ENCODE peak calls at places on chromosomes 12 and 14, in four cellular contexts. One of them, this sample, is unnamed.

GRCh38 chr14:57025456-57025855 is 215.2 kb upstream of the OTX2 start:
- DNase-seq in NCI-H82: no peak
- DNase-seq in GM04503: no peak
- DNase-seq in upper lobe of right lung: no peak
- DNase-seq in this sample: no peak

GRCh38 chr14:93775744-93776143 is 12.5 kb downstream of the PRIMA1 start:
- DNase-seq in NCI-H82: no peak
- DNase-seq in GM04503: no peak
- DNase-seq in upper lobe of right lung: no peak
- DNase-seq in this sample: no peak

GRCh38 chr14:78595797-78596196 is 425.6 kb downstream of the NRXN3 start:
- DNase-seq in NCI-H82: peak
- DNase-seq in GM04503: no peak
- DNase-seq in upper lobe of right lung: no peak
- DNase-seq in this sample: no peak

GRCh38 chr12:95413576-95413975 is 60.4 kb upstream of the METAP2 start:
- DNase-seq in NCI-H82: no peak
- DNase-seq in GM04503: no peak
- DNase-seq in upper lobe of right lung: no peak
- DNase-seq in this sample: no peak

GRCh38 chr12:1595026-1595561 is 713 bp upstream of the FBXL14 start:
- DNase-seq in NCI-H82: no peak
- DNase-seq in GM04503: no peak
- DNase-seq in upper lobe of right lung: no peak
- DNase-seq in this sample: no peak

GRCh38 chr12:3149505-3150307 is 72.5 kb downstream of the TSPAN9 start:
- DNase-seq in NCI-H82: no peak
- DNase-seq in GM04503: no peak
- DNase-seq in upper lobe of right lung: peak
- DNase-seq in this sample: peak

GRCh38 chr14:75399819-75400678 is 27.8 kb upstream of the JDP2 start:
- DNase-seq in NCI-H82: peak
- DNase-seq in GM04503: no peak
- DNase-seq in upper lobe of right lung: peak
- DNase-seq in this sample: peak

GRCh38 chr12:47981496-47982260 is 18.3 kb downstream of the TMEM106C start:
- DNase-seq in NCI-H82: no peak
- DNase-seq in GM04503: no peak
- DNase-seq in upper lobe of right lung: no peak
- DNase-seq in this sample: peak

GRCh38 chr12:81084848-81085350 is 7.0 kb downstream of the ACSS3 start:
- DNase-seq in NCI-H82: no peak
- DNase-seq in GM04503: no peak
- DNase-seq in upper lobe of right lung: no peak
- DNase-seq in this sample: no peak

GRCh38 chr14:76773188-76773885 is 12.1 kb downstream of the VASH1 start:
- DNase-seq in NCI-H82: no peak
- DNase-seq in GM04503: peak
- DNase-seq in upper lobe of right lung: peak
- DNase-seq in this sample: peak

GRCh38 chr12:56590237-56590830 is 39.8 kb downstream of the BAZ2A start:
- DNase-seq in NCI-H82: peak
- DNase-seq in GM04503: no peak
- DNase-seq in upper lobe of right lung: no peak
- DNase-seq in this sample: peak

GRCh38 chr14:104217486-104218360 is 79.3 kb downstream of the KIF26A start:
- DNase-seq in NCI-H82: no peak
- DNase-seq in GM04503: no peak
- DNase-seq in upper lobe of right lung: peak
- DNase-seq in this sample: peak

GRCh38 chr12:108484845-108485244 is 30.2 kb upstream of the FICD start:
- DNase-seq in NCI-H82: no peak
- DNase-seq in GM04503: no peak
- DNase-seq in upper lobe of right lung: no peak
- DNase-seq in this sample: no peak

GRCh38 chr12:91818236-91819131 is 327.2 kb downstream of the BTG1 start:
- DNase-seq in NCI-H82: no peak
- DNase-seq in GM04503: no peak
- DNase-seq in upper lobe of right lung: no peak
- DNase-seq in this sample: no peak

GRCh38 chr12:114411081-114411836 is 5.3 kb upstream of the TBX5 start:
- DNase-seq in NCI-H82: no peak
- DNase-seq in GM04503: no peak
- DNase-seq in upper lobe of right lung: no peak
- DNase-seq in this sample: no peak

GRCh38 chr14:80216818-80217217 is 5.5 kb upstream of the DIO2 start:
- DNase-seq in NCI-H82: no peak
- DNase-seq in GM04503: no peak
- DNase-seq in upper lobe of right lung: no peak
- DNase-seq in this sample: no peak

GRCh38 chr14:22767323-22767589 is 768 bp downstream of the OXA1L start:
- DNase-seq in NCI-H82: no peak
- DNase-seq in GM04503: no peak
- DNase-seq in upper lobe of right lung: no peak
- DNase-seq in this sample: no peak

GRCh38 chr14:99132821-99133562 is 139.0 kb downstream of the BCL11B start:
- DNase-seq in NCI-H82: no peak
- DNase-seq in GM04503: no peak
- DNase-seq in upper lobe of right lung: no peak
- DNase-seq in this sample: no peak

GRCh38 chr12:128726866-128727265 is 96.9 kb downstream of the SLC15A4 start:
- DNase-seq in NCI-H82: no peak
- DNase-seq in GM04503: no peak
- DNase-seq in upper lobe of right lung: no peak
- DNase-seq in this sample: no peak

GRCh38 chr12:6724409-6724797 is 557 bp downstream of the COPS7A start:
- DNase-seq in NCI-H82: peak
- DNase-seq in GM04503: peak
- DNase-seq in upper lobe of right lung: no peak
- DNase-seq in this sample: peak

GRCh38 chr12:124082012-124082411 is 109.0 kb downstream of the ZNF664 start:
- DNase-seq in NCI-H82: no peak
- DNase-seq in GM04503: no peak
- DNase-seq in upper lobe of right lung: no peak
- DNase-seq in this sample: peak

GRCh38 chr14:95523051-95523817 is 6.8 kb upstream of the SYNE3 start:
- DNase-seq in NCI-H82: no peak
- DNase-seq in GM04503: no peak
- DNase-seq in upper lobe of right lung: no peak
- DNase-seq in this sample: no peak

GRCh38 chr12:24562761-24563392 is 386.0 kb downstream of the BCAT1 start:
- DNase-seq in NCI-H82: peak
- DNase-seq in GM04503: no peak
- DNase-seq in upper lobe of right lung: peak
- DNase-seq in this sample: peak

GRCh38 chr14:90109858-90110257 is 48.1 kb downstream of the KCNK13 start:
- DNase-seq in NCI-H82: peak
- DNase-seq in GM04503: no peak
- DNase-seq in upper lobe of right lung: no peak
- DNase-seq in this sample: no peak

GRCh38 chr12:26466709-26467108 is 271.3 kb downstream of the SSPN start:
- DNase-seq in NCI-H82: no peak
- DNase-seq in GM04503: no peak
- DNase-seq in upper lobe of right lung: no peak
- DNase-seq in this sample: no peak

GRCh38 chr12:2960432-2960956 is 1.3 kb downstream of the TEAD4 start:
- DNase-seq in NCI-H82: peak
- DNase-seq in GM04503: no peak
- DNase-seq in upper lobe of right lung: no peak
- DNase-seq in this sample: no peak

GRCh38 chr12:108029081-108029790 is 99.9 kb upstream of the WSCD2 start:
- DNase-seq in NCI-H82: peak
- DNase-seq in GM04503: no peak
- DNase-seq in upper lobe of right lung: no peak
- DNase-seq in this sample: no peak

GRCh38 chr12:90909069-90909676 is 45.8 kb downstream of the CCER1 start:
- DNase-seq in NCI-H82: peak
- DNase-seq in GM04503: no peak
- DNase-seq in upper lobe of right lung: no peak
- DNase-seq in this sample: no peak

This sample was measured in posterior vena cava.